ENCODE peak calls at places on chromosome 7, in six cellular contexts. P is heart left ventricle, A is ovary, I is HCT116, U is A549, R is vagina. N is an unnamed sample.
A peak's percentile ranks its signal among the peaks of the same experiment; 100 is the strongest.

GRCh38 chr7:48875300-48875916 is 48.9 kb upstream of the CDC14C start:
- DNase-seq in P (peak; percentile 8), A (peak; percentile 48), I (no peak), U (no peak), R (no peak), N (no peak)

GRCh38 chr7:7696458-7697119 is 21.8 kb downstream of the RPA3 start:
- DNase-seq in P (no peak), A (no peak), I (peak; percentile 65), U (no peak), R (no peak), N (no peak)

GRCh38 chr7:136183981-136184380 is 206.8 kb upstream of the MTPN start:
- DNase-seq in P (no peak), A (no peak), I (no peak), U (no peak), R (no peak), N (no peak)

GRCh38 chr7:87152897-87153641 is 816 bp downstream of the DMTF1 start:
- DNase-seq in P (peak; percentile 18), A (peak; percentile 51), I (no peak), U (peak; percentile 5), R (no peak), N (peak; percentile 87)

GRCh38 chr7:130180571-130180971 is 24.6 kb downstream of the TMEM209 start:
- DNase-seq in P (no peak), A (no peak), I (no peak), U (no peak), R (no peak), N (no peak)

GRCh38 chr7:21084286-21084685 is 297.6 kb upstream of the SP8 start:
- DNase-seq in P (no peak), A (no peak), I (no peak), U (no peak), R (no peak), N (no peak)

GRCh38 chr7:2042650-2043049 is 190.1 kb downstream of the MAD1L1 start:
- DNase-seq in P (no peak), A (peak; percentile 14), I (no peak), U (no peak), R (no peak), N (peak; percentile 56)

GRCh38 chr7:152565731-152566130 is 110.2 kb downstream of the XRCC2 start:
- DNase-seq in P (no peak), A (no peak), I (no peak), U (no peak), R (no peak), N (no peak)

GRCh38 chr7:158572000-158572828 is 15.4 kb downstream of the PTPRN2 start:
- DNase-seq in P (no peak), A (no peak), I (no peak), U (peak; percentile 62), R (no peak), N (peak; percentile 1)

GRCh38 chr7:110204527-110204926 is 886.4 kb upstream of the LRRN3 start:
- DNase-seq in P (no peak), A (no peak), I (peak; percentile 7), U (no peak), R (no peak), N (no peak)

DNA sequence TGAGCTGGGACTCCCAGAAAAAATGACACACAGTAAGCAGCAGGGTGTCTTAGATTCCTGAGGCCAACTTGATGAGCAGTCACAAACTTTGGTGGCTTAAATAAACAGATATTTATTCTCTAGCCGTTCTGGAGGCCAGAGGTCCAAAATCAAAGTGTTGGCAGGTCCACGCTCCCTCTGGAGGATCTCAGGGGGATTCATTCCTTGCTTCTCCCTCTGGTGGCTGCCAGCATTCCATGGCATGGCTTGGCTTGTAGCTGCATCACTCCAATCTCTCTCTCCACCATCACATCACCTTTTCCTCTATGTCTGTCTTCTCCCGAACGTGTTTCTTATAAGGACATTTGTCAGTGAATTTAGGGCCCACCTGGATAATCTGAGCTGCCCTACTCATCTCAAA is 98.4 kb downstream of the OSBPL3 start:
- DNase-seq in P (no peak), A (no peak), I (no peak), U (no peak), R (no peak), N (no peak)
- TF ChIP-seq CTCF in P (no peak), A (no peak), I (peak; percentile 56), U (peak; percentile 18), R (no peak), N (no peak)

GRCh38 chr7:46479680-46480079 is 558.6 kb upstream of the IGFBP3 start:
- DNase-seq in P (no peak), A (no peak), I (no peak), U (no peak), R (no peak), N (no peak)
- TF ChIP-seq POLR2A in P (no peak), A (no peak), I (no peak), U (no peak), R (no peak), N (no peak)

GRCh38 chr7:137984181-137985041 is 17.5 kb downstream of the CREB3L2 start:
- DNase-seq in P (no peak), A (no peak), I (no peak), U (no peak), R (no peak), N (no peak)
- H3K4me1 ChIP-seq in P (peaks cover 74% of the 10 kb centered on the region), A (peaks cover 33% of the 10 kb centered on the region), I (peaks cover 27% of the 10 kb centered on the region), U (peaks cover 28% of the 10 kb centered on the region), R (peaks cover 84% of the 10 kb centered on the region), N (peaks cover 14% of the 10 kb centered on the region)

GRCh38 chr7:108770981-108771728 is 201.5 kb downstream of the DNAJB9 start:
- DNase-seq in P (no peak), A (no peak), I (no peak), U (no peak), R (no peak), N (no peak)
- TF ChIP-seq CTCF in P (no peak), A (no peak), I (no peak), U (no peak), R (no peak), N (no peak)

GRCh38 chr7:93882481-93882880 is 8.1 kb downstream of the TFPI2 start:
- DNase-seq in P (no peak), A (no peak), I (no peak), U (no peak), R (no peak), N (no peak)

GRCh38 chr7:93883078-93883916 is 7.3 kb downstream of the TFPI2 start:
- DNase-seq in P (no peak), A (no peak), I (no peak), U (no peak), R (no peak), N (no peak)

GRCh38 chr7:93889261-93889660 is 1.3 kb downstream of the TFPI2 start:
- DNase-seq in P (no peak), A (no peak), I (no peak), U (no peak), R (no peak), N (no peak)

GRCh38 chr7:93883917-93884345 is 6.6 kb downstream of the TFPI2 start:
- DNase-seq in P (no peak), A (no peak), I (no peak), U (no peak), R (no peak), N (no peak)

DNA sequence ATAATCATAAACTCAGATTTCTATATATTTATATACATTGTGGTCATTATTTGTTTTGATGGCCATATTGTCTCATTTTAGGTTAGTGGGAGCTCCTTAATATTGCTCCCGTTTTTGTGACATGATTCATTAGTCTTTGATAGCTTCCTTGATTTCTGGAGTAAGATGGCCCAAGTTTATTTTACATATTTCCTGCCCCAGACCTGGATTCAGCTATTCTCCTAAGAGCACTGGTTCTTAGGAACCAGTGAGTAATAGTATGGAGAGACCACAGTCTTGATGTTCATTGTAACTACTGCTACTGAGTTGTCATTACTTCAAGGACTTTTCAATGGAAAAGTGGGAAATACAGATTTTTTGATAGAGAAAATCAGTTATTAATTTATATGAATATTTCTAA is 6.0 kb downstream of the TFPI2 start:
- DNase-seq in P (no peak), A (no peak), I (no peak), U (no peak), R (no peak), N (no peak)
- TF ChIP-seq POLR2A in P (no peak), A (no peak), I (no peak), U (no peak), R (no peak), N (no peak)

GRCh38 chr7:143898810-143899209 is 3.2 kb downstream of the TCAF1 start:
- DNase-seq in P (no peak), A (no peak), I (no peak), U (no peak), R (no peak), N (no peak)
- H3K4me1 ChIP-seq in P (peaks cover 12% of the 10 kb centered on the region), A (peaks cover 1% of the 10 kb centered on the region), I (peaks cover 18% of the 10 kb centered on the region), U (peaks cover 21% of the 10 kb centered on the region), R (peaks cover 28% of the 10 kb centered on the region), N (peaks cover 27% of the 10 kb centered on the region)

DNA sequence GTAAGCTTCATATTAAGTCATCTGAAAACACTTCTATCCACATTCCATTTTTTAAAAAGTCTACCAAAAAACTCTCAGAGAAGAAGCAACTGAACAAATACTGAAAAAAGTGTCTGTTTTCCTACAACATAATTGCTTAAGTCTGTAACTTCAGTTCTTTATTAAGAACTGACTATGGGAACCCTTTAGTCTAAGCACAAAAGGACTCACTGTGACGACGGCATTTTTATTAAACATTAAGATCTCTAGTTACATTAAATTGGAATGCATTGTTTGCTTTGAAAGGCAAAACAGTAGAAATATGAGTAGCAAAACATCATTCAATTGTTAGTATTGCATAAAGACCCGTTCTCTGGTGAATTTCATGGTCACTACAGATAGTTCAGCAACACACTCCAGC is 5.8 kb upstream of the FAM3C start:
- DNase-seq in P (no peak), A (no peak), I (no peak), U (no peak), R (no peak), N (no peak)
- TF ChIP-seq CTCF in P (no peak), A (no peak), I (no peak), U (no peak), R (no peak), N (no peak)

GRCh38 chr7:102424787-102425218 is 8.6 kb upstream of the ORAI2 start:
- DNase-seq in P (no peak), A (no peak), I (no peak), U (no peak), R (no peak), N (peak; percentile 87)

GRCh38 chr7:102429141-102429904 is 4.1 kb upstream of the ORAI2 start:
- DNase-seq in P (no peak), A (no peak), I (no peak), U (no peak), R (no peak), N (no peak)

GRCh38 chr7:102425639-102426267 is 7.6 kb upstream of the ORAI2 start:
- DNase-seq in P (no peak), A (no peak), I (no peak), U (no peak), R (no peak), N (peak; percentile 98)

GRCh38 chr7:102424129-102424551 is 9.2 kb upstream of the ORAI2 start:
- DNase-seq in P (no peak), A (no peak), I (no peak), U (no peak), R (no peak), N (no peak)

GRCh38 chr7:102426268-102427031 is 6.9 kb upstream of the ORAI2 start:
- DNase-seq in P (no peak), A (no peak), I (no peak), U (no peak), R (no peak), N (peak; percentile 94)
- TF ChIP-seq POLR2A in P (no peak), A (no peak), I (no peak), U (no peak), R (no peak), N (no peak)

GRCh38 chr7:30251708-30252329 is 32.6 kb upstream of the ZNRF2 start:
- DNase-seq in P (no peak), A (no peak), I (no peak), U (no peak), R (no peak), N (no peak)
- H3K4me1 ChIP-seq in P (peaks cover 27% of the 10 kb centered on the region), A (peaks cover 6% of the 10 kb centered on the region), I (peaks cover 3% of the 10 kb centered on the region), U (peaks cover 24% of the 10 kb centered on the region), R (no peaks in the 10 kb centered on the region), N (peaks cover 48% of the 10 kb centered on the region)